ENCODE peak calls at places on chromosomes 4 and X, in eight cellular contexts. W is NCI-H748 treated with DMSO at 0.1 percent for 48 hours; C is upper lobe of right lung; K is memory B cell; R is PC-9; M is H9; L is NCI-H1694 treated with DMSO at 0.1 percent for 48 hours; A is stimulated activated CD4-positive, alpha-beta T cell treated with anti-CD3 and anti-CD28 coated beads, Interleukin-12 subunit alpha, Interleukin-12 subunit beta, amount 100 ng/mL, for 24 hours. B is an unnamed sample.

GRCh38 chr4:55297346-55297745 is 48.7 kb upstream of the SRD5A3 start:
- DNase-seq in A (no peak), L (no peak), M (no peak), R (peak), C (no peak), K (no peak), W (no peak), B (no peak)

GRCh38 chr4:125191252-125191651 is 123.5 kb upstream of the FAT4 start:
- DNase-seq in M (no peak), C (no peak), L (no peak), K (no peak), A (no peak), R (no peak), W (no peak), B (no peak)

GRCh38 chr4:57023104-57023503 is 44.4 kb downstream of the POLR2B start:
- DNase-seq in R (no peak), M (no peak), L (no peak), A (no peak), K (no peak), C (no peak), W (no peak), B (peak)

GRCh38 chrX:138026211-138026610 is 460.3 kb downstream of the ZIC3 start:
- DNase-seq in L (no peak), A (no peak), C (no peak), M (no peak), R (no peak), K (no peak), W (peak), B (no peak)

GRCh38 chr4:148770848-148771247 is 328.6 kb upstream of the NR3C2 start:
- DNase-seq in L (no peak), R (no peak), W (no peak), C (no peak), K (no peak), M (no peak), A (no peak), B (no peak)

GRCh38 chrX:45847966-45848365 is 647.3 kb upstream of the DIPK2B start:
- DNase-seq in W (no peak), R (no peak), M (no peak), L (no peak), A (no peak), C (no peak), K (no peak), B (no peak)

GRCh38 chr4:101356928-101357327 is 9.6 kb upstream of the PPP3CA start:
- DNase-seq in K (no peak), M (no peak), L (no peak), A (no peak), C (no peak), R (peak), W (no peak), B (peak)

GRCh38 chr4:11739992-11740391 is 311.3 kb upstream of the HS3ST1 start:
- DNase-seq in M (no peak), R (no peak), A (no peak), L (no peak), C (no peak), K (no peak), W (no peak), B (no peak)

GRCh38 chr4:36399762-36400353 is 118.4 kb downstream of the DTHD1 start:
- DNase-seq in A (peak), C (no peak), K (peak), M (no peak), W (no peak), L (peak), R (no peak), B (peak)

GRCh38 chrX:2610246-2611170 is 80.6 kb upstream of the CD99 start:
- DNase-seq in C (no peak), A (no peak), R (peak), K (no peak), M (no peak), L (no peak), W (no peak), B (no peak)

GRCh38 chrX:37302569-37302968 is 46.6 kb upstream of the PRRG1 start:
- DNase-seq in R (no peak), A (no peak), C (no peak), M (peak), L (peak), K (no peak), W (no peak), B (no peak)

GRCh38 chr4:109998867-109999303 is 86.2 kb downstream of the EGF start:
- DNase-seq in L (no peak), K (peak), A (no peak), M (no peak), R (peak), C (no peak), W (peak), B (peak)

GRCh38 chr4:169147217-169147616 is 123.5 kb downstream of the SH3RF1 start:
- DNase-seq in K (no peak), M (no peak), W (no peak), L (no peak), A (no peak), C (no peak), R (peak), B (no peak)

GRCh38 chrX:65712005-65712861 is 44.8 kb downstream of the MSN start:
- DNase-seq in A (no peak), R (no peak), C (no peak), K (no peak), M (no peak), L (no peak), W (no peak), B (no peak)

GRCh38 chr4:185508162-185508561 is 27.1 kb downstream of the PDLIM3 start:
- DNase-seq in R (peak), C (no peak), W (peak), L (no peak), A (no peak), M (no peak), K (no peak), B (no peak)

GRCh38 chr4:141023051-141023450 is 110.2 kb downstream of the RNF150 start:
- DNase-seq in R (no peak), W (no peak), A (no peak), M (no peak), K (no peak), L (no peak), C (no peak), B (no peak)

GRCh38 chr4:39976945-39977488 is 694 bp downstream of the PDS5A start:
- DNase-seq in R (no peak), W (no peak), L (no peak), K (peak), M (peak), A (peak), C (peak), B (no peak)

GRCh38 chr4:54496412-54496811 is 161.3 kb upstream of the KIT start:
- DNase-seq in M (no peak), W (no peak), L (no peak), K (no peak), A (no peak), R (no peak), C (no peak), B (no peak)

GRCh38 chrX:63686878-63687714 is 97.9 kb downstream of the ARHGEF9 start:
- DNase-seq in C (no peak), A (no peak), W (no peak), K (peak), M (peak), R (no peak), L (peak), B (peak)

GRCh38 chrX:10110316-10110932 is 46.4 kb upstream of the CLCN4 start:
- DNase-seq in M (no peak), K (no peak), C (no peak), W (no peak), L (no peak), R (no peak), A (no peak), B (no peak)

GRCh38 chr4:38163216-38164006 is 203.2 kb downstream of the PTTG2 start:
- DNase-seq in C (no peak), A (no peak), M (no peak), R (peak), K (no peak), W (no peak), L (no peak), B (no peak)

GRCh38 chrX:1535241-1536041 is 1.5 kb downstream of the P2RY8 start:
- DNase-seq in R (no peak), W (no peak), A (peak), C (peak), M (no peak), K (peak), L (no peak), B (no peak)

GRCh38 chr4:153427363-153428071 is 38.6 kb upstream of the TMEM131L start:
- DNase-seq in R (peak), C (no peak), M (no peak), W (no peak), L (no peak), K (no peak), A (no peak), B (no peak)

GRCh38 chrX:10190367-10190766 is 33.6 kb downstream of the CLCN4 start:
- DNase-seq in C (no peak), W (peak), A (no peak), L (peak), M (no peak), K (peak), R (peak), B (peak)

GRCh38 chrX:154806837-154807501 is 1.7 kb upstream of the MPP1 start:
- DNase-seq in M (no peak), L (no peak), W (no peak), C (no peak), A (no peak), R (no peak), K (no peak), B (no peak)

GRCh38 chr4:157459789-157460188 is 239.3 kb downstream of the GRIA2 start:
- DNase-seq in W (no peak), K (no peak), R (no peak), C (no peak), A (no peak), M (no peak), L (no peak), B (no peak)

GRCh38 chr4:121656269-121656641 is 40.5 kb downstream of the ANXA5 start:
- DNase-seq in L (peak), K (no peak), C (no peak), A (peak), M (peak), W (peak), R (no peak), B (peak)

B was measured in astrocyte of the cerebellum.